ENCODE peak calls at places on chromosomes 13 and 19, in five cellular contexts. W is mucosa of gallbladder, M is neural progenitor cell, E is left ventricle myocardium inferior, A is NCI-H1436. F is an unnamed sample.

GRCh38 chr13:112042496-112042895 is 24.5 kb upstream of the SOX1 start:
- DNase-seq in W (no peak), M (no peak), E (no peak), A (no peak), F (no peak)

GRCh38 chr19:30071871-30072270 is 129.8 kb downstream of the URI1 start:
- DNase-seq in W (no peak), M (no peak), E (no peak), A (no peak), F (peak)

GRCh38 chr19:28864024-28864503 is 348.9 kb downstream of the UQCRFS1 start:
- DNase-seq in W (no peak), M (no peak), E (peak), A (no peak), F (no peak)

GRCh38 chr19:11434703-11435056 is 241 bp downstream of the ODAD3 start:
- DNase-seq in W (no peak), M (no peak), E (no peak), A (no peak), F (no peak)

GRCh38 chr19:19628499-19629134 is 597 bp upstream of the LPAR2 start:
- DNase-seq in W (peak), M (peak), E (no peak), A (peak), F (no peak)

GRCh38 chr19:39843919-39844793 is 2.0 kb downstream of the FBL start:
- DNase-seq in W (no peak), M (peak), E (no peak), A (peak), F (no peak)

GRCh38 chr13:100721885-100722512 is 47.4 kb upstream of the TMTC4 start:
- DNase-seq in W (peak), M (peak), E (no peak), A (peak), F (no peak)

GRCh38 chr13:107025991-107026390 is 458.1 kb upstream of the ARGLU1 start:
- DNase-seq in W (peak), M (no peak), E (peak), A (no peak), F (no peak)

GRCh38 chr13:76903544-76904162 is 17.4 kb upstream of the KCTD12 start:
- DNase-seq in W (peak), M (peak), E (peak), A (peak), F (peak)

GRCh38 chr19:35789195-35789977 is 14.0 kb downstream of the ARHGAP33 start:
- DNase-seq in W (no peak), M (no peak), E (no peak), A (no peak), F (no peak)

GRCh38 chr19:3855321-3855720 is 13.5 kb downstream of the ZFR2 start:
- DNase-seq in W (no peak), M (no peak), E (no peak), A (no peak), F (no peak)

GRCh38 chr13:30464496-30465351 is 1.0 kb downstream of the HMGB1 start:
- DNase-seq in W (peak), M (peak), E (peak), A (peak), F (peak)

GRCh38 chr13:83881917-83882625 is at the start of gene SLITRK1:
- DNase-seq in W (peak), M (peak), E (no peak), A (peak), F (no peak)

GRCh38 chr13:111325941-111326620 is 5.6 kb downstream of the TEX29 start:
- DNase-seq in W (no peak), M (no peak), E (no peak), A (no peak), F (no peak)

GRCh38 chr19:35773020-35773809 is 2.1 kb upstream of the ARHGAP33 start:
- DNase-seq in W (no peak), M (no peak), E (no peak), A (no peak), F (peak)

GRCh38 chr13:61766667-61767058 is 351.0 kb upstream of the PCDH20 start:
- DNase-seq in W (no peak), M (no peak), E (no peak), A (no peak), F (no peak)

GRCh38 chr13:96636310-96636709 is 358.0 kb downstream of the OXGR1 start:
- DNase-seq in W (no peak), M (no peak), E (no peak), A (no peak), F (no peak)

GRCh38 chr19:56403261-56403660 is 871 bp upstream of the ZNF583 start:
- DNase-seq in W (no peak), M (peak), E (no peak), A (no peak), F (no peak)

GRCh38 chr13:45615501-45616101 is at the start of gene ERICH6B:
- DNase-seq in W (no peak), M (peak), E (peak), A (peak), F (no peak)

GRCh38 chr13:24038846-24039330 is 121.6 kb upstream of the SPATA13 start:
- DNase-seq in W (no peak), M (no peak), E (no peak), A (peak), F (no peak)

GRCh38 chr19:54806516-54806838 is 3.1 kb downstream of the KIR2DL4 start:
- DNase-seq in W (no peak), M (no peak), E (no peak), A (no peak), F (no peak)

GRCh38 chr19:4567584-4568071 is 8.1 kb upstream of the SEMA6B start:
- DNase-seq in W (peak), M (peak), E (peak), A (no peak), F (peak)

F was measured in Right ventricle myocardium inferior.